ENCODE peak calls at places on chromosomes 12 and 14, in ten cellular contexts. Y, F, W, P, I, J, S, M, E and V are unnamed samples. For H3K4me1, the result is how much of the 10 kb centered on the place peaks cover.

GRCh38 chr14:22427771-22428228 is 161.2 kb downstream of the DAD1 start:
- DNase-seq in Y (peak), W (no peak), I (peak), P (no peak), E (no peak), J (no peak), S (no peak), M (peak), F (peak), V (no peak)

GRCh38 chr14:73397810-73398209 is 60.5 kb downstream of the NUMB start:
- DNase-seq in P (no peak), W (no peak), F (no peak), E (no peak), Y (no peak), S (no peak), M (peak), J (no peak), I (peak), V (no peak)

GRCh38 chr14:94113490-94113889 is 3.0 kb downstream of the IFI27 start:
- DNase-seq in J (peak), W (no peak), M (no peak), F (no peak), I (no peak), E (no peak), P (peak), S (peak), Y (no peak), V (no peak)

GRCh38 chr14:74952697-74953484 is 2.5 kb downstream of the PGF start:
- DNase-seq in Y (no peak), W (no peak), I (peak), J (no peak), P (no peak), F (no peak), M (no peak), E (no peak), S (no peak), V (peak)

GRCh38 chr12:84910549-84911241 is 1.9 kb downstream of the SLC6A15 start:
- DNase-seq in W (no peak), E (no peak), J (no peak), S (no peak), P (no peak), Y (no peak), F (peak), M (peak), I (peak), V (no peak)

GRCh38 chr12:1670815-1671268 is 20.0 kb upstream of the ADIPOR2 start:
- DNase-seq in E (no peak), I (peak), M (peak), W (no peak), J (no peak), S (no peak), Y (no peak), P (peak), F (no peak), V (no peak)

GRCh38 chr14:58607131-58607531 is 30.6 kb upstream of the DACT1 start:
- DNase-seq in F (no peak), M (no peak), P (no peak), I (no peak), E (no peak), Y (no peak), S (no peak), J (no peak), W (no peak), V (no peak)

GRCh38 chr12:630656-631632 is 32.3 kb downstream of the NINJ2 start:
- DNase-seq in P (peak), W (no peak), S (no peak), F (peak), I (no peak), Y (peak), M (peak), E (no peak), J (peak), V (peak)

GRCh38 chr12:67988600-67988999 is 647 bp upstream of the IFNG-AS1 start:
- DNase-seq in J (no peak), S (no peak), W (no peak), I (no peak), F (no peak), M (no peak), E (peak), P (no peak), Y (no peak), V (no peak)

GRCh38 chr12:122406701-122407154 is 15.7 kb downstream of the CLIP1 start:
- DNase-seq in S (no peak), I (peak), P (no peak), M (peak), E (peak), W (no peak), Y (no peak), F (no peak), J (no peak), V (no peak)

GRCh38 chr14:74552623-74553022 is 59.1 kb downstream of the ISCA2 start:
- DNase-seq in P (peak), W (peak), E (no peak), S (no peak), Y (peak), J (peak), F (no peak), M (no peak), I (no peak), V (no peak)

DNA sequence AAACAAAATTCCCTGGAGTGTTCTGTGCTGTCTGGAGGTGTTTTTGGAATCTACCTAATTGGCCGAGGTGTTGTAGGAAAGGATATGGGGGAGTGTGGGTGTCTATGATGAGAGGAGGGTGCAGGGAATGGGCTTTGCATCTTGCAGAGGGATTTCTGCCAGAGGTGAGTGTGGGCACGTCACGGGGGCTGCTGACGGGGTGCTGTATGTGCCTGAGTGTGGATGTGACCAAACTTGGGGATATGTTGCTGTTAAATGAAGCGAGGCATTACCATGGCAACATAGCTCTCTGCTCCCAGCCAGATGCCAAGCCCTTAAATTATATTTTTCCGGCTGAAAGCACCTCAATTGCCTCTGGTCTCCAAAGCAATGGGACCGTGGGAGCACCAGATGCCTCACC is 44.3 kb upstream of the SPTLC2 start:
- DNase-seq in I (no peak), W (no peak), P (no peak), F (no peak), S (no peak), Y (no peak), J (no peak), E (no peak), M (no peak), V (no peak)
- H3K27ac ChIP-seq in I (no peak), W (no peak), P (no peak), F (peak), S (no peak), Y (no peak), J (no peak), E (no peak), M (no peak), V (no peak)

GRCh38 chr12:104579716-104580495 is 123.2 kb downstream of the CHST11 start:
- DNase-seq in Y (no peak), J (no peak), M (no peak), I (no peak), P (no peak), W (no peak), E (no peak), F (no peak), S (no peak), V (no peak)
- H3K4me1 ChIP-seq in Y (under half), J (under half), M (under half), I (under half), P (under half), W (under half), E (half or more), F (under half), S (under half), V (under half)

DNA sequence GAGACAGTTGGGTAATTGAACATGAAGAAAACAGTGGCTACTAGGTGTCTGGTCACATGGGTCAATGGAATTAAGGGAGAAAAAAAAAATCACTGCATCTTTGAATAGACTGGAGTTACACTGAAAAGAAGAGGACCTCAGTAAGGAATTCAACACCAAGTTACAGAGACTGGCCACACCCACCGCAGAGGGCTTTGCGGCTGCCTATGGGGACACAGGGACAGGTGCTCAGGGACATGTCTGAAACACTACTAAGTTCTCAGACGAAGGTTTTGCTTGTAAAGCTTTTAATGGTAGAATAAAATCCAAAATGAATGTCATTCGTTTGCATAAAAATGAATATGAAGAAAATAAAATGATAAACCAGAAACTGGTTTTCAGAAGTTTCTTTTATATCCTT is 93.8 kb downstream of the STXBP6 start:
- DNase-seq in S (no peak), I (no peak), J (no peak), M (no peak), P (no peak), W (no peak), F (no peak), Y (no peak), E (no peak), V (no peak)
- H3K4me3 ChIP-seq in S (no peak), I (no peak), J (no peak), M (no peak), P (no peak), W (no peak), F (no peak), Y (no peak), E (no peak), V (no peak)

GRCh38 chr12:114657597-114657920 is 26.4 kb downstream of the TBX3 start:
- DNase-seq in Y (no peak), J (no peak), I (no peak), F (no peak), S (no peak), P (no peak), E (no peak), W (no peak), M (no peak), V (no peak)
- H3K27ac ChIP-seq in Y (no peak), J (no peak), I (peak), F (no peak), S (no peak), P (no peak), E (no peak), W (no peak), M (no peak), V (no peak)

DNA sequence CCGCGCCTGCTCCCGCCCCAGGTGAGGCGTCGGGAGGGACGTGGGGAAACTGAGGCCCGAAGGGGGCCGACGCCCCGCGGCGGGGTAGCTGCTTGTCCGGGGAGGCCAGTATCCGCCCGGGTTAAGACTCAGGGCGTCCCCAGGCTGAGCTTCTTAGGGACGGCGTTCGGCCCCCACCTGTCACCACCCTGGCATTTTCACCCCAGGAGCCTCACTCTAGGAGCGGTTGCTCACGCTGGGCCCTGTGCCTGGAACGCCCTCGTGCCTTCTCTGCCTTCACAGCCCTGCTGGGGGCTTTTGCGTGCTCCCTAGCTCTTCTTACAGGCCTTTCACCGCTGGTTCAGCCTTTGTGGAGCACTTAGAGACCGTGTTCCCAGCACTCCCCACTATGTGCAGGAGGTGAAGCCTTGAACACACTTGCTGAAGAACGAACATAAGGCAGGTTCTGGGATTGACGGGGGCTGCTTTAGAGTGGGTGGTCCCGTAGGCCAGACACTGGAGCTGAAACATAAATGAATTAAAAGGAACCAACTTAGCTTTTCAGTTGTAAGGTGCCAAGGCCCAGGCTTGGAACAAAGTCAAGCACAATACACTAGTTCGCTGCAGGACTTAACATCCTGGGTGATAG is 601 bp downstream of the ZNF839 start:
- DNase-seq in Y (peak), J (peak), E (peak), I (peak), F (peak), W (peak), P (peak), M (peak), S (peak), V (no peak)
- H3K4me1 ChIP-seq in Y (under half), J (under half), E (under half), I (under half), F (under half), W (under half), P (under half), M (under half), S (under half), V (under half)

DNA sequence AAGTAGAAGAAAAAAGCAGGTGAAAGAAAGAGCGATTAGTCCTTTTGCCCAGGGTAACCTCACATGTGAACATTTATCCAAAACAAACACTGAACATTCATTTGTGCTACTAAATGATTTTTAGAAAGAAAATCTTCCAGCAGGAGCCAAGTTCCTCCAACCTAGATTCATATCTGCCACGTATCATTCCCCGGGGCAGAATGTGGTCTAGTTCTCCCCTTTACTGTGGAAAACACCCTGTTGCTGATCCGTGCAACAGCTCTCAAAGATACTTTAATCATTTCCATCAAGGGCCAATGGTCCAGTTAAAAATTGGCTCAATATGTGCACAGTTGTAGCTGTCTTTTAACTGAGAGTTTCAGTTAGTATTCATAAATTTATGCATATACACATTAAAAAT is 479.1 kb downstream of the ATP23 start:
- DNase-seq in J (no peak), E (no peak), Y (no peak), F (no peak), S (no peak), I (no peak), W (no peak), M (no peak), P (no peak), V (no peak)
- H3K4me3 ChIP-seq in J (no peak), E (no peak), Y (no peak), F (no peak), S (no peak), I (no peak), W (no peak), M (no peak), P (no peak), V (no peak)